ENCODE peak calls at places on chromosome 13, in ten cellular contexts. I is fibroblast of lung; L is aorta; G is uterus; W is AG04450; D is tibial artery; J is CD4-positive, alpha-beta T cell; X is CD4-positive, CD25-positive, alpha-beta regulatory T cell; R is psoas muscle; N is CD4-positive, alpha-beta memory T cell. B is an unnamed sample.

GRCh38 chr13:113464476-113464875 is 11.2 kb upstream of the ADPRHL1 start:
- DNase-seq in I (no peak), X (no peak), N (no peak), L (no peak), J (no peak), G (no peak), D (no peak), R (no peak), W (no peak), B (no peak)

GRCh38 chr13:24709186-24709913 is 29.1 kb downstream of the ATP12A start:
- DNase-seq in D (no peak), J (peak; percentile 77), X (peak; percentile 84), G (no peak), W (no peak), N (peak; percentile 69), L (no peak), R (peak; percentile 32), I (no peak), B (no peak)

GRCh38 chr13:52615134-52615801 is 27.0 kb upstream of the HNRNPA1L2 start:
- DNase-seq in R (no peak), L (no peak), W (no peak), D (no peak), J (no peak), G (no peak), I (no peak), N (no peak), X (no peak), B (no peak)

GRCh38 chr13:91328726-91329125 is 18.8 kb upstream of the MIR17HG start:
- DNase-seq in X (no peak), I (no peak), G (no peak), N (no peak), L (no peak), W (no peak), D (no peak), J (no peak), R (no peak), B (no peak)

GRCh38 chr13:50713849-50714248 is 129.6 kb downstream of the DLEU7 start:
- DNase-seq in I (peak; percentile 98), X (peak; percentile 83), L (no peak), D (no peak), R (no peak), W (peak; percentile 34), N (peak; percentile 12), J (no peak), G (no peak), B (no peak)

GRCh38 chr13:48859168-48860105 is 116.3 kb upstream of the FNDC3A start:
- DNase-seq in W (no peak), X (no peak), D (no peak), R (no peak), N (no peak), J (no peak), G (no peak), L (no peak), I (no peak), B (no peak)

GRCh38 chr13:46324976-46325375 is 62.1 kb downstream of the RUBCNL start:
- DNase-seq in G (no peak), X (no peak), J (no peak), D (no peak), R (no peak), N (no peak), W (no peak), I (peak; percentile 42), L (no peak), B (no peak)

GRCh38 chr13:112254900-112255299 is 121.3 kb upstream of the SPACA7 start:
- DNase-seq in D (no peak), N (no peak), W (no peak), J (no peak), L (no peak), G (no peak), I (no peak), R (no peak), X (no peak), B (no peak)

GRCh38 chr13:73551736-73552135 is 492.9 kb downstream of the KLF5 start:
- DNase-seq in L (no peak), I (no peak), R (no peak), D (no peak), G (no peak), N (no peak), W (no peak), J (no peak), X (no peak), B (no peak)

GRCh38 chr13:34412295-34412694 is 529.8 kb upstream of the NBEA start:
- DNase-seq in G (no peak), J (no peak), D (no peak), L (no peak), R (no peak), I (peak; percentile 39), X (no peak), W (no peak), N (no peak), B (no peak)

GRCh38 chr13:106619688-106620555 is 52.0 kb upstream of the ARGLU1 start:
- DNase-seq in R (no peak), D (peak; percentile 25), N (peak; percentile 43), L (no peak), J (no peak), X (peak; percentile 50), G (peak; percentile 33), I (peak; percentile 61), W (peak; percentile 32), B (peak; percentile 61)

GRCh38 chr13:30145709-30146367 is 161.5 kb downstream of the KATNAL1 start:
- DNase-seq in W (no peak), G (no peak), X (peak; percentile 33), D (no peak), N (no peak), R (no peak), I (no peak), J (no peak), L (peak; percentile 10), B (no peak)

GRCh38 chr13:40672310-40673060 is 6.0 kb upstream of the FOXO1 start:
- DNase-seq in J (no peak), N (no peak), W (peak; percentile 15), X (peak; percentile 45), I (peak; percentile 84), L (no peak), D (no peak), R (no peak), G (no peak), B (peak; percentile 86)

GRCh38 chr13:60583911-60584753 is 187.1 kb downstream of the TDRD3 start:
- DNase-seq in W (peak; percentile 29), N (no peak), G (peak; percentile 18), L (no peak), R (no peak), X (no peak), J (no peak), I (peak; percentile 94), D (peak; percentile 27), B (no peak)

GRCh38 chr13:95858286-95859075 is 181.5 kb downstream of the DNAJC3 start:
- DNase-seq in I (peak; percentile 57), X (no peak), W (no peak), L (no peak), J (no peak), D (no peak), N (no peak), G (no peak), R (no peak), B (no peak)

GRCh38 chr13:111936267-111936925 is 130.6 kb upstream of the SOX1 start:
- DNase-seq in R (no peak), G (no peak), J (no peak), W (no peak), L (no peak), N (no peak), X (no peak), I (no peak), D (no peak), B (no peak)

DNA sequence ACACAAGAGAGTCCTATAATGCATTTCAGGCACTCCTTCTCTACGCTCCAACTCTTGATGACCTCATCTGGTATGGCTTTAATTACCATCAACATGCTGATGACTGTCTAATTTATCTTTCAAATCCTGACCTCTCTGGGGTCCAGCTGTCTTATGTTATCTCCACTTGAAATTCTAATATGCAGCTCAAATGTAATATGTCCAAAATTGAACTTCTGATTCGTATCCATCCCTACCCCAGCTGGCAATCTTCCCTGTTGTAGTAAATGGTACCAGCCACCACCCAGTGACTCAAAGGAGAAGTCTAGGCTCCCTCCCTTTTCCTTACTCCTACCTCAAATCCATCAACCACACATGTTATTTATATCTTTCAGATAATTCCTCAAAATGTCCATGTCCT is 288.0 kb upstream of the SLC10A2 start:
- DNase-seq in W (no peak), G (no peak), I (peak; percentile 7), N (no peak), X (no peak), L (no peak), R (no peak), J (no peak), D (no peak), B (no peak)
- H3K9me3 ChIP-seq in W (peaks cover 19% of the 10 kb centered on the region), G (no peaks in the 10 kb centered on the region), I (no peaks in the 10 kb centered on the region), N (no peaks in the 10 kb centered on the region), X (no peaks in the 10 kb centered on the region), L (no peaks in the 10 kb centered on the region), R (no peaks in the 10 kb centered on the region), J (no peaks in the 10 kb centered on the region), D (no peaks in the 10 kb centered on the region), B (no peaks in the 10 kb centered on the region)

DNA sequence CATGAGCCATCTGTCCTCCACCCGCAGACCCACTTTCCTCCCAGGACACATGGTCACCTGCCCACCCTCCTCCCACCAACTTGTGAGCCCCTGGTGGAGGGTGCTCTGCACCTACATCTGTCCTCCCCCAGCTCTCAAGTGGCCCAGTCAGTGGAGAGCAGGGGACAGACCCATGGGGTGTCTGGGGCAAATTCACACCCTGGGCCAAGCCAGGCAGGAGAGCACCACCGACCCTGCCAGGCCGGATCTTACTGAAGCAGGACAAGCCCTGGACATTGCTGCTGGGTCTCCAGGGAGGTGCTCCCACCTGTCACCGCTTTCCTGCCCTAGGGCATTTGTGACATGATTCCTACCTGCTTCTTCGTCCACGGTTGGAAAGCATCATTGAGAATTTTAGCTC is 221.6 kb downstream of the TUBA3C start:
- DNase-seq in W (no peak), X (no peak), G (no peak), R (no peak), L (no peak), N (no peak), I (no peak), J (no peak), D (no peak), B (no peak)
- H3K9me3 ChIP-seq in W (peaks cover 89% of the 10 kb centered on the region), X (no peaks in the 10 kb centered on the region), G (no peaks in the 10 kb centered on the region), R (no peaks in the 10 kb centered on the region), L (peaks cover 3% of the 10 kb centered on the region), N (no peaks in the 10 kb centered on the region), I (no peaks in the 10 kb centered on the region), J (peaks cover 8% of the 10 kb centered on the region), D (no peaks in the 10 kb centered on the region), B (peaks cover 7% of the 10 kb centered on the region)

DNA sequence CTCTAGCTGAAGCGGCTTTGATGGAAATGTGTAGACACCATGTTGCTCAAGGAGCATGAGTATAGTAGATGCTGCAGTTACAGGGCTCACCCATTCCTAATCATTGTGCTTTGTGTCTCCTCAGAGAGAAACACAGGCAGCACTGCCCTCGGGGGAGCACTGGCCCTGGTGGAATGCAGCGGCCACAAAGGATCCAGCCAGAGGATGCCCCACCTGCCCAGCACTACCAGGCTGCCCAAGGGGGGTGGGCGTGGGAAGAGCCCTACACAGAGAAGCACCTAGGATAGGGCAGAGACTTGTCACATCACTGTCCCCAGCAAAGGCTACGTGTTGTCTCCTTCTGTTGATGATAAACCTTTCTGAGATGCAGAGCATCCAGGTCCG is 9.0 kb downstream of the TUBA3C start:
- DNase-seq in J (no peak), X (no peak), L (no peak), R (no peak), D (no peak), W (no peak), N (no peak), I (no peak), G (no peak), B (no peak)
- H3K9me3 ChIP-seq in J (no peaks in the 10 kb centered on the region), X (no peaks in the 10 kb centered on the region), L (peaks cover 1% of the 10 kb centered on the region), R (no peaks in the 10 kb centered on the region), D (no peaks in the 10 kb centered on the region), W (peaks cover 87% of the 10 kb centered on the region), N (no peaks in the 10 kb centered on the region), I (no peaks in the 10 kb centered on the region), G (no peaks in the 10 kb centered on the region), B (no peaks in the 10 kb centered on the region)

GRCh38 chr13:80718970-80719369 is 378.0 kb upstream of the SPRY2 start:
- DNase-seq in W (no peak), N (no peak), J (no peak), D (no peak), G (no peak), L (no peak), R (no peak), I (no peak), X (no peak), B (no peak)
- H3K9me3 ChIP-seq in W (no peaks in the 10 kb centered on the region), N (no peaks in the 10 kb centered on the region), J (no peaks in the 10 kb centered on the region), D (no peaks in the 10 kb centered on the region), G (no peaks in the 10 kb centered on the region), L (no peaks in the 10 kb centered on the region), R (no peaks in the 10 kb centered on the region), I (no peaks in the 10 kb centered on the region), X (no peaks in the 10 kb centered on the region), B (no peaks in the 10 kb centered on the region)

B was measured in HAP-1.